ENCODE peak calls at places on chromosomes 2 and 18, in eight cellular contexts. W is type B pancreatic cell, D is GM13977, F is fibroblast of lung, N is adrenal gland, T is Panc1, Q is dorsolateral prefrontal cortex, U is endodermal cell. J is an unnamed sample.

GRCh38 chr2:236309669-236310029 is 45.4 kb upstream of the ASB18 start:
- DNase-seq in W (no peak), Q (peak), N (no peak), F (no peak), D (peak), T (peak), U (peak), J (peak)

GRCh38 chr2:143128681-143129580 is at the start of gene ARHGAP15:
- DNase-seq in F (no peak), T (no peak), N (no peak), Q (no peak), U (no peak), W (no peak), D (peak), J (peak)

GRCh38 chr2:232908695-232909094 is 38.6 kb downstream of the SNORC start:
- DNase-seq in W (no peak), F (no peak), Q (no peak), D (no peak), U (no peak), T (no peak), N (no peak), J (no peak)

GRCh38 chr18:35939166-35939565 is 33.3 kb upstream of the RMP24 start:
- DNase-seq in Q (no peak), D (no peak), F (no peak), N (no peak), W (no peak), T (no peak), U (peak), J (no peak)

GRCh38 chr2:234966340-234966739 is 14.5 kb downstream of the SH3BP4 start:
- DNase-seq in Q (no peak), W (no peak), N (no peak), F (no peak), T (no peak), D (no peak), U (peak), J (no peak)

GRCh38 chr2:48343154-48343553 is 186.8 kb upstream of the STON1 start:
- DNase-seq in D (no peak), W (no peak), Q (no peak), T (no peak), F (no peak), U (no peak), N (no peak), J (no peak)

GRCh38 chr2:231228223-231228622 is 29.8 kb downstream of the ARMC9 start:
- DNase-seq in W (no peak), N (no peak), T (no peak), D (peak), F (no peak), U (peak), Q (no peak), J (peak)

GRCh38 chr2:107412209-107412904 is 414.3 kb upstream of the RGPD4 start:
- DNase-seq in U (no peak), F (peak), W (no peak), T (no peak), N (no peak), D (no peak), Q (no peak), J (no peak)

GRCh38 chr18:7535436-7536190 is 31.5 kb upstream of the PTPRM start:
- DNase-seq in N (no peak), D (no peak), U (no peak), W (no peak), F (no peak), Q (no peak), T (no peak), J (no peak)

GRCh38 chr18:48922203-48922800 is 28.5 kb downstream of the SMAD7 start:
- DNase-seq in Q (no peak), T (no peak), D (no peak), N (no peak), U (no peak), F (no peak), W (no peak), J (no peak)

GRCh38 chr2:18132697-18133096 is 254.2 kb downstream of the KCNS3 start:
- DNase-seq in W (no peak), U (no peak), T (no peak), F (peak), N (no peak), D (no peak), Q (no peak), J (no peak)

GRCh38 chr18:34709104-34709503 is 994 bp upstream of the DTNA start:
- DNase-seq in T (no peak), D (no peak), N (peak), Q (no peak), F (peak), W (no peak), U (no peak), J (no peak)

GRCh38 chr2:205580591-205580990 is 101.7 kb upstream of the NRP2 start:
- DNase-seq in D (no peak), T (no peak), W (no peak), F (peak), Q (no peak), N (no peak), U (no peak), J (no peak)

GRCh38 chr18:10242922-10243680 is 211.3 kb upstream of the APCDD1 start:
- DNase-seq in Q (no peak), T (no peak), W (no peak), D (no peak), U (peak), F (no peak), N (no peak), J (no peak)

GRCh38 chr18:24538421-24539264 is 78.2 kb downstream of the HRH4 start:
- DNase-seq in F (no peak), N (no peak), U (no peak), Q (no peak), T (no peak), W (no peak), D (no peak), J (no peak)

GRCh38 chr2:100971221-100971620 is 30.9 kb upstream of the RPL31 start:
- DNase-seq in U (no peak), T (no peak), D (no peak), Q (no peak), N (no peak), F (no peak), W (no peak), J (no peak)

GRCh38 chr2:223944704-223945531 is at the start of gene WDFY1:
- DNase-seq in D (peak), N (peak), Q (peak), W (peak), T (peak), U (peak), F (peak), J (peak)

GRCh38 chr2:37555457-37555856 is 116.0 kb downstream of the CDC42EP3 start:
- DNase-seq in Q (no peak), U (no peak), D (no peak), F (no peak), W (no peak), T (no peak), N (no peak), J (no peak)

GRCh38 chr2:16326736-16327300 is 338.8 kb downstream of the CYRIA start:
- DNase-seq in N (no peak), Q (no peak), T (no peak), U (no peak), F (no peak), D (no peak), W (no peak), J (no peak)

GRCh38 chr2:135689679-135690078 is 52.0 kb upstream of the UBXN4 start:
- DNase-seq in U (no peak), D (peak), Q (no peak), T (no peak), W (no peak), F (no peak), N (no peak), J (peak)

GRCh38 chr2:239378918-239379640 is 21.7 kb downstream of the HDAC4 start:
- DNase-seq in T (no peak), W (no peak), Q (peak), D (no peak), N (no peak), F (no peak), U (no peak), J (no peak)

GRCh38 chr18:58097127-58097906 is 53.3 kb downstream of the NEDD4L start:
- DNase-seq in F (no peak), N (no peak), W (no peak), T (no peak), Q (no peak), U (no peak), D (no peak), J (no peak)

GRCh38 chr2:101625387-101625786 is 72.1 kb upstream of the MAP4K4 start:
- DNase-seq in D (peak), N (no peak), W (no peak), Q (no peak), T (no peak), U (peak), F (no peak), J (no peak)

GRCh38 chr2:28695245-28695647 is 56.4 kb upstream of the PPP1CB start:
- DNase-seq in Q (peak), F (no peak), W (no peak), N (no peak), T (no peak), U (no peak), D (no peak), J (no peak)

GRCh38 chr2:171253900-171254447 is 93.3 kb upstream of the TLK1 start:
- DNase-seq in F (no peak), D (no peak), Q (no peak), W (no peak), U (no peak), N (no peak), T (no peak), J (no peak)

GRCh38 chr18:38023871-38024270 is 458.3 kb upstream of the CELF4 start:
- DNase-seq in T (no peak), F (no peak), Q (no peak), W (no peak), D (no peak), N (no peak), U (no peak), J (no peak)

GRCh38 chr2:87996570-87996969 is 19.8 kb downstream of the RNU2-63P start:
- DNase-seq in N (no peak), U (no peak), Q (no peak), W (no peak), T (no peak), F (no peak), D (no peak), J (no peak)

GRCh38 chr2:131039908-131040660 is 53.2 kb downstream of the FAM168B start:
- DNase-seq in W (no peak), F (no peak), N (no peak), Q (no peak), T (no peak), U (peak), D (peak), J (peak)

GRCh38 chr2:85867121-85867520 is 21.7 kb downstream of the ST3GAL5 start:
- DNase-seq in T (no peak), N (no peak), U (no peak), Q (no peak), D (no peak), W (no peak), F (no peak), J (no peak)

GRCh38 chr18:28065031-28065792 is 111.7 kb downstream of the CDH2 start:
- DNase-seq in D (no peak), W (no peak), U (no peak), F (peak), T (no peak), Q (no peak), N (no peak), J (no peak)

GRCh38 chr18:21363411-21363810 is 121.4 kb downstream of the GREB1L start:
- DNase-seq in Q (no peak), W (no peak), U (no peak), N (no peak), D (no peak), T (no peak), F (no peak), J (no peak)

GRCh38 chr2:190763901-190764514 is 115.1 kb downstream of the NAB1 start:
- DNase-seq in D (peak), N (no peak), F (no peak), Q (no peak), T (no peak), W (no peak), U (no peak), J (no peak)

GRCh38 chr2:41836944-41837343 is 210.9 kb upstream of the PKDCC start:
- DNase-seq in U (peak), F (peak), W (no peak), D (no peak), T (no peak), N (no peak), Q (no peak), J (no peak)

GRCh38 chr2:118473241-118473640 is 374.2 kb downstream of the EN1 start:
- DNase-seq in N (no peak), W (no peak), U (peak), F (no peak), D (no peak), Q (no peak), T (no peak), J (no peak)

GRCh38 chr2:228447266-228447915 is 265.9 kb upstream of the SPHKAP start:
- DNase-seq in W (no peak), T (no peak), D (no peak), Q (no peak), F (no peak), N (no peak), U (no peak), J (no peak)

GRCh38 chr18:68262697-68263293 is 452.1 kb downstream of the TMX3 start:
- DNase-seq in W (no peak), U (no peak), N (no peak), D (no peak), T (no peak), Q (no peak), F (peak), J (no peak)

GRCh38 chr2:234950730-234951385 is 959 bp upstream of the SH3BP4 start:
- DNase-seq in N (no peak), T (no peak), W (no peak), D (no peak), Q (no peak), U (peak), F (peak), J (no peak)

GRCh38 chr2:126634273-126634861 is 21.6 kb upstream of the GYPC start:
- DNase-seq in U (peak), F (no peak), D (peak), Q (no peak), N (no peak), T (no peak), W (no peak), J (peak)

GRCh38 chr18:944440-944839 is 39.8 kb downstream of the ADCYAP1 start:
- DNase-seq in T (no peak), N (no peak), F (peak), U (no peak), D (no peak), Q (no peak), W (no peak), J (no peak)

GRCh38 chr2:54084600-54084999 is 30.8 kb upstream of the ACYP2 start:
- DNase-seq in U (no peak), N (no peak), F (peak), D (no peak), Q (peak), T (no peak), W (no peak), J (no peak)
- TF ChIP-seq CTCF in U (peak), N (peak), F (peak), D (peak), Q (peak), T (peak), W (peak), J (peak)

DNA sequence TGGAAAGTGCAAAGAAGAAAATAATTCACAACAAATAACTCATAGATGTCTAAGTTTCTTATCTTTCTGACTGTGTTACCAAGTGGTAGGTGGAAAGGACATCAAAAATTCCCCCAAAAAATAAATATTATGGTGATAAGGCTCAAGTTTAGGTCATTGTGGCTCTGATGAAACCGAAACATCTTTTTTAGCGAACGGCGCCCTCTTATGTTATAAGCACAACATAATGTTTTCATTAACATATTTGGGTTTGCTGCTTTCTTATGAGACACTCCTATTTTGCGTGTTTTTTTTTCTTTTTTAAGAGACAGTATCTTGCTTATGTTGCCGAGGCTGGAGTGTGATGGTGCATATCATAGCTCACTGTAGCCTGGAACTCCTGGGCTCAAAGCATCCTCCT is 38.6 kb upstream of the SLC35G4 start:
- DNase-seq in W (no peak), N (no peak), Q (no peak), T (no peak), U (peak), F (peak), D (no peak), J (no peak)
- TF ChIP-seq CTCF in W (peak), N (no peak), Q (no peak), T (peak), U (peak), F (peak), D (peak), J (no peak)

DNA sequence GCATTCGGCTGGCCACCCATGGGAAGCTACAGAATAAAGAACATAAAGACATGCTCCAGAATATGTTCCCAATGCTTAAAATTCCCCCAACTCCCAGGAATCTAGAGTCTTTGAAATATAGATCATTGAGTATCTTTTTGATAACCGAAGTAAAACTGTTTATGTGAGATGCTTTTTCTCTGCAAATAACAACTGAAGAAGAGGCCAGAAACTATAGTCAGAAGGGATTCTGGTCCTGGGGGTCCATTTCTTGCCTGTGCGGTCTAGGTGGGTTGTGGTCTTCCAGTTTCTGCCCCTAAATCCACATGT is 30.6 kb upstream of the SLC66A3 start:
- DNase-seq in Q (no peak), U (peak), N (no peak), F (no peak), T (no peak), W (no peak), D (no peak), J (no peak)
- TF ChIP-seq CTCF in Q (no peak), U (no peak), N (no peak), F (no peak), T (no peak), W (no peak), D (no peak), J (no peak)

DNA sequence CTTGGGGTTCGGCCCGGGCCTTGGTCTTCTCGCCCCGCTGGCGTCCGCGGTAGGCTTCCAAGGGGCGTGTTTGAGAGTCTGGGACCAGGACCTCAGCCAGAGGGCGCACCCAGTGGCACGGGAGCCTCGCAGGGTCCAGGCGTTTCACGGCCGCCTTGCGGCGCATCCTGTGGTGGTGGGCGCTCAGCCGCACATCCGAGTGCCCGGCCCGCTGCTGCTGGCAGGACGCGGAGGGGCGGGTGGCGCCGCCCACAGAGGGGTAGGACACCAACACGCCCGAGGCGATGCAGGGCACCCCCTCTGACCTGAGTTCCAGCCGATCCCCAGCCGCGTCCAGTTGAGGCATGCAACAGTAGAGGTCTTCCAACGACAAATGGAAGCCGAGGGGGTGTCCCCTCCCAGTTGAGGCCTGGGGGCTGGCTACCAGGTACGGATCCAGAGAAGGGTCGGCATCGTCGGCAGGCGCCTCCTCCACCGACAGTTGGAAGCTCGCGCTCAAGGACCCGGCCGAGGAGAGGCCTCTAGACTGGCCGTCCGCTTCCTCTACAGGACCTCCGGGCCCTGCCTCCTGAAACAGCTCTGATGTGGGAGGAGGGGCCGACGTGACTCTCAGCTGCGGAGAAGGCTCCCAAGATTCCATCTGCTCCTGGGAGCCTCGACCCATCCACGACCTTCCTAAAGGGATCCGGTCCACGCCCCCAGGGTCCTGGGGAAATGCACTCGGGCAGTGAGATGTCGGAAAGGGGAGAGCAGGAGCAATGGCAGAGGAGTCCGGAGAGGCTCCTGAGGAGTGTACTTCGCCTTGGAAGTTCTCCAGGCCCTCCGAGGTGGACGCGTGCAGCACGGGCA is 6.3 kb downstream of the C2orf81 start:
- DNase-seq in F (peak), T (no peak), N (no peak), U (peak), W (no peak), Q (no peak), D (peak), J (peak)
- TF ChIP-seq CTCF in F (no peak), T (no peak), N (no peak), U (peak), W (no peak), Q (peak), D (peak), J (no peak)

GRCh38 chr2:42928692-42929576 is 136.6 kb upstream of the HAAO start:
- DNase-seq in D (no peak), T (no peak), U (peak), Q (no peak), N (no peak), F (peak), W (no peak), J (no peak)
- TF ChIP-seq CTCF in D (peak), T (peak), U (peak), Q (peak), N (no peak), F (peak), W (peak), J (no peak)

DNA sequence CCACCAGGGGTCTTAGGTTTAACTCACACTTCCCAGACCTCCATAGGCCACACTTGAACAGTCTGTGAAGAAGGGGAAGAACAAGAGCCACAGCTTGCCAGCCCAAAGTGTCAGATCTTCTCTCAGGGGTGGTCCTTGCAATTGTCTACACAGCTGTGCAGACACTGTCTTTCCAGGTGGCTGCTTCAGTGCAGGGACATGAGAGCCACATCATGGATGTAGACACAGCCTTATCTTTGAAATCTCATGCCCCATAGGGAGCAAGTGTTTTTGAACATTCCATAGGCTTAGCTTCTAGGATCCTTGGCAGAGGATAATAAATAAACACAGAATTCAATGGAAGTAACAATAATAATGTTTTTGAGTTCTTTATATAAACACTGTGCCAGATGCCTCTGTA is 6.7 kb downstream of the ZNF407 start:
- DNase-seq in W (no peak), D (no peak), Q (no peak), U (no peak), F (no peak), T (no peak), N (no peak), J (no peak)
- TF ChIP-seq CTCF in W (no peak), D (no peak), Q (no peak), U (peak), F (no peak), T (no peak), N (no peak), J (no peak)

J was measured in GM13976.